ENCODE peak calls at places on chromosomes 4 and X, in eight cellular contexts. C is RCC 7860; E is upper lobe of right lung; I is NB4; Z is NCI-H1092 treated with DMSO at 0.1 percent for 48 hours; D is H7; O is effector memory CD8-positive, alpha-beta T cell; V is G401. H is an unnamed sample.

GRCh38 chr4:123984881-123985280 is 588.3 kb downstream of the SPRY1 start:
- DNase-seq in Z (no peak), V (no peak), I (no peak), C (no peak), E (no peak), O (no peak), D (no peak), H (no peak)

GRCh38 chr4:115110191-115111166 is 2.9 kb downstream of the NDST4 start:
- DNase-seq in I (no peak), O (no peak), C (no peak), V (no peak), D (no peak), Z (peak), E (no peak), H (no peak)

GRCh38 chr4:113467581-113467980 is 294.0 kb downstream of the CAMK2D start:
- DNase-seq in D (no peak), E (no peak), V (peak), I (peak), O (no peak), Z (no peak), C (peak), H (no peak)

GRCh38 chr4:9944431-9945425 is 76.6 kb downstream of the SLC2A9 start:
- DNase-seq in D (no peak), Z (no peak), I (no peak), O (no peak), V (no peak), C (no peak), E (no peak), H (no peak)

GRCh38 chrX:154714925-154715324 is 36.0 kb downstream of the GAB3 start:
- DNase-seq in I (peak), O (peak), E (no peak), C (peak), Z (peak), V (peak), D (peak), H (peak)

GRCh38 chrX:3124041-3124440 is 82.8 kb downstream of the ARSF start:
- DNase-seq in C (no peak), Z (no peak), V (no peak), O (no peak), I (no peak), E (no peak), D (no peak), H (no peak)

GRCh38 chr4:576245-576821 is at the start of gene TMEM271:
- DNase-seq in C (no peak), V (peak), E (no peak), I (peak), D (peak), O (no peak), Z (no peak), H (no peak)

GRCh38 chr4:152849350-152849749 is 69.6 kb downstream of the ARFIP1 start:
- DNase-seq in I (no peak), Z (no peak), D (no peak), E (no peak), C (no peak), O (no peak), V (no peak), H (no peak)

GRCh38 chrX:40953369-40953768 is 131.9 kb upstream of the USP9X start:
- DNase-seq in C (no peak), E (no peak), O (no peak), I (peak), D (no peak), V (no peak), Z (no peak), H (no peak)

GRCh38 chr4:19905006-19905405 is 346.7 kb upstream of the SLIT2 start:
- DNase-seq in E (no peak), Z (no peak), I (no peak), O (no peak), C (no peak), V (peak), D (no peak), H (no peak)

GRCh38 chr4:3836802-3837601 is 70.8 kb downstream of the ADRA2C start:
- DNase-seq in I (peak), Z (no peak), D (no peak), E (no peak), V (no peak), O (no peak), C (no peak), H (no peak)

GRCh38 chr4:112436987-112437386 is 79.0 kb downstream of the NEUROG2 start:
- DNase-seq in O (no peak), Z (no peak), D (no peak), V (no peak), C (no peak), E (no peak), I (no peak), H (no peak)

GRCh38 chr4:108483077-108483476 is 137.3 kb upstream of the RPL34 start:
- DNase-seq in V (no peak), E (no peak), Z (peak), I (no peak), C (no peak), O (no peak), D (no peak), H (peak)

GRCh38 chr4:59608466-59608865 is 1591.7 kb upstream of the ADGRL3 start:
- DNase-seq in D (no peak), I (no peak), Z (no peak), C (no peak), V (no peak), O (no peak), E (no peak), H (no peak)

GRCh38 chr4:15378055-15378454 is 49.8 kb upstream of the C1QTNF7 start:
- DNase-seq in Z (no peak), E (no peak), V (no peak), D (no peak), O (no peak), I (peak), C (peak), H (no peak)

GRCh38 chrX:53312946-53313745 is 31.8 kb upstream of the IQSEC2 start:
- DNase-seq in Z (peak), E (no peak), V (peak), O (peak), C (peak), I (peak), D (peak), H (peak)

GRCh38 chrX:136162827-136163427 is 15.6 kb downstream of the FHL1 start:
- DNase-seq in V (peak), C (peak), E (no peak), I (peak), Z (no peak), O (peak), D (peak), H (no peak)

GRCh38 chr4:2365054-2365912 is 53.2 kb downstream of the ZFYVE28 start:
- DNase-seq in Z (no peak), D (peak), O (no peak), I (no peak), E (peak), C (no peak), V (no peak), H (no peak)

GRCh38 chr4:88283661-88284377 is 542 bp downstream of the PPM1K start:
- DNase-seq in V (peak), Z (peak), C (peak), D (peak), O (peak), I (peak), E (peak), H (peak)

GRCh38 chr4:83107636-83108035 is 6.9 kb downstream of the PLAC8 start:
- DNase-seq in C (no peak), V (no peak), E (no peak), O (no peak), I (no peak), D (no peak), Z (no peak), H (no peak)

GRCh38 chr4:154781126-154781982 is at the start of gene RBM46:
- DNase-seq in C (no peak), Z (no peak), E (no peak), D (peak), V (no peak), O (no peak), I (no peak), H (no peak)